ENCODE peak calls at places on chromosomes 2 and 18, in nine cellular contexts. N is breast epithelium, F is upper lobe of left lung, H is prostate gland, C is spleen, L is transverse colon, S is HL-60, Q is HCT116, K is K562. V is an unnamed sample.

GRCh38 chr2:219434718-219435525 is at the start of gene SPEG:
- DNase-seq in N (no peak), F (no peak), S (no peak), Q (no peak), C (peak; percentile 55), L (no peak), K (no peak), H (no peak), V (no peak)

GRCh38 chr2:1552611-1553010 is 139.3 kb downstream of the TPO start:
- DNase-seq in L (no peak), K (no peak), S (no peak), C (no peak), F (no peak), Q (no peak), H (no peak), N (peak; percentile 24), V (no peak)

GRCh38 chr2:232586943-232587342 is 36.5 kb downstream of the EIF4E2 start:
- DNase-seq in S (no peak), H (no peak), N (no peak), F (no peak), Q (no peak), L (no peak), K (no peak), C (no peak), V (no peak)

GRCh38 chr2:182946949-182947348 is 80.5 kb upstream of the FRZB start:
- DNase-seq in L (no peak), N (no peak), F (no peak), Q (no peak), K (no peak), S (no peak), H (no peak), C (no peak), V (no peak)

GRCh38 chr2:172438064-172438421 is 10.7 kb downstream of the ITGA6 start:
- DNase-seq in C (no peak), N (no peak), L (no peak), Q (no peak), F (no peak), K (no peak), S (no peak), H (no peak), V (no peak)

GRCh38 chr2:58449286-58450010 is 208.3 kb upstream of the FANCL start:
- DNase-seq in Q (no peak), N (no peak), F (no peak), K (no peak), C (no peak), S (no peak), H (no peak), L (no peak), V (no peak)

GRCh38 chr2:138476940-138477339 is 24.6 kb upstream of the SPOPL start:
- DNase-seq in F (no peak), S (no peak), N (no peak), C (no peak), L (no peak), H (no peak), K (no peak), Q (no peak), V (no peak)

GRCh38 chr2:85537600-85538506 is 1.1 kb upstream of the MAT2A start:
- DNase-seq in Q (no peak), K (peak; percentile 32), L (peak; percentile 66), H (peak; percentile 75), N (peak; percentile 56), C (peak; percentile 88), F (peak; percentile 77), S (peak; percentile 65), V (no peak)

GRCh38 chr2:164606557-164606956 is 14.7 kb downstream of the GRB14 start:
- DNase-seq in C (no peak), N (no peak), H (no peak), K (no peak), L (no peak), S (no peak), Q (no peak), F (no peak), V (no peak)

GRCh38 chr2:202161106-202161836 is 77.1 kb downstream of the SUMO1 start:
- DNase-seq in Q (no peak), L (no peak), C (no peak), N (no peak), S (no peak), H (no peak), F (no peak), K (no peak), V (no peak)

GRCh38 chr2:215137741-215138340 is 585 bp downstream of the ABCA12 start:
- DNase-seq in Q (peak; percentile 43), N (no peak), K (no peak), F (no peak), S (no peak), L (no peak), H (peak; percentile 45), C (no peak), V (no peak)

GRCh38 chr2:48448274-48449061 is 81.5 kb upstream of the STON1 start:
- DNase-seq in N (no peak), L (no peak), H (peak; percentile 22), S (peak; percentile 67), Q (no peak), F (no peak), C (no peak), K (no peak), V (no peak)

GRCh38 chr2:176398783-176399182 is 129.5 kb downstream of the MTX2 start:
- DNase-seq in C (no peak), F (no peak), Q (no peak), H (no peak), L (no peak), S (no peak), K (no peak), N (no peak), V (no peak)

GRCh38 chr2:143720093-143720664 is 591.0 kb downstream of the ARHGAP15 start:
- DNase-seq in H (no peak), F (no peak), N (no peak), L (no peak), C (no peak), S (no peak), Q (peak; percentile 7), K (no peak), V (no peak)

GRCh38 chr2:43370705-43371104 is 144.3 kb upstream of the ZFP36L2 start:
- DNase-seq in L (no peak), H (peak; percentile 40), N (no peak), S (no peak), C (no peak), K (no peak), F (no peak), Q (no peak), V (no peak)

GRCh38 chr2:1769703-1770422 is 25.5 kb upstream of the PXDN start:
- DNase-seq in L (peak; percentile 88), N (peak; percentile 78), K (peak; percentile 83), S (peak; percentile 12), F (peak; percentile 71), Q (peak; percentile 71), H (peak; percentile 75), C (no peak), V (no peak)

GRCh38 chr18:57837917-57838548 is 34.9 kb upstream of the ATP8B1 start:
- DNase-seq in N (no peak), Q (no peak), S (no peak), K (no peak), C (no peak), H (no peak), L (no peak), F (no peak), V (no peak)

GRCh38 chr18:67845035-67845434 is 328.5 kb upstream of the DSEL start:
- DNase-seq in K (no peak), H (no peak), L (no peak), F (no peak), C (no peak), Q (no peak), N (no peak), S (no peak), V (no peak)

DNA sequence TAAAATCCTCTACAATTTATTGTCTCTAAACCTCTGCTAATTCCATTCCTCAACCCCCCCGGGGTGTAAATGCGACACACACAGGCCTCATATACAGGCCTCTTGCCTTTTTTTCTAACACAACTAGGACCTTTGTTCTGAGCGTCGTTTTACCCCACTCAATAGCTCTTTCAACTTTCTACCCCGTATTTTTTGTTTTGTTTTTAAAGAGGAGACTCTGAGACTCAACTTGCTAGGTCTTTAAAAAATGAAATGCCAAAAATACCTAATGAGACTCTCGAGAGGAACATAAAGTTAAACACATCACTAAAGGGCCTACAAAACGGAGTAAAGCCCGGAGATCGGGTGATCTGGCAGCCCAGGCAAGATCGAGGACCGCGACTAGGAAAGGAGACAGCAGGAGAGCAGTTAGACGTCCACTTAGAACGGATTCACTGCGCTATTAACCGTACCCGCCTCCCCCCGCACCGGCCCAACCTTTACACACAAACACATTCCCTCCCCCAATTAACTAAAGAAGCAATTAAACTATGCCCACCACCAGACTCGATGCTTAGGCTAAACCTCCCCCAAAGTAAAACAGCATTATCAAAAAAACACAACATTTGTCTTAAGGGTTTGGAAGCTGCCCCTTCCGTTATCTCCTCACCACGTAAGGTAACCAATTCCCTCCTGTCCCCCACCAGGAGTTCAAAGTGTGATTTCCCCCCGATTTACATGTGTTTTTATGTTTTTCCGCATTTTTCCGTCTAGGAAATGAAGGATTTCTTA is 1.6 kb downstream of the TRIP12 start:
- DNase-seq in N (no peak), H (peak; percentile 31), S (peak; percentile 26), K (peak; percentile 15), F (no peak), L (peak; percentile 27), C (peak; percentile 78), Q (no peak), V (no peak)
- TF ChIP-seq POLR2AphosphoS5 in N (no peak), H (no peak), S (no peak), K (no peak), F (no peak), L (no peak), C (no peak), Q (no peak), V (no peak)

DNA sequence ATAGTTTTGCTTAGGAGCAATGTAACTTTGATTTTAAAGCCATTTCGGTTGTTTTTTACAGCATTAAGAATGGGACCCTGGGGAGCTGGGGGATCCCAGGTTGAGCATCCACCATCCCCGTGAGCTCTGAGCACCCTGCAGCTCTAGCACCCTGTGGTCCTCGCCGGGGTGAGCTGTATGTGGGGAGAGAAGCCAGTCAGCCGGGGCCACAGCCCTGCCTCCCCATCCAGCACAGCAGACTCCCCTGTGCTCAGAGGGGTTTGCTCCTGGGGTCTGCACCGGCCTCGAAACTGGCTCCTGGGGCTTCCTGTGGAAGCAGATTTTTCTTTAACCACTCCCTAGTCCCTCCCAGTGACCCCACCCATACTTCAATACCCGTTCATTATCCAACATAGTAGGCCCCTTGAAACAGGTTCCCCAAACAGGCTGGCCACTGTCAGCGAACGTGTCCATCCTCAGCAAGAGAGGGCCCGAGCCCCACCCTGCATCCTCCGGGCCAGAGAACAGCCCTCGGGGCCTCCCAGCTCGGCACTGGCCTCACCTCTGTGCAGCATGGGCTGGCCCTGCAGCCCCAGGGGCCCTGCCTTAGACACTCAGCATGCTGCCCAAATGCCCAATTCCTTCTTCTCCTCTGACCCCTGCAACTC is 1.2 kb downstream of the COL6A3 start:
- DNase-seq in K (no peak), C (no peak), S (no peak), N (no peak), F (no peak), Q (no peak), H (no peak), L (no peak), V (no peak)
- H3K27ac ChIP-seq in K (no peak overlapping the region), C (peak overlapping the region; percentile 39), S (no peak overlapping the region), N (peak overlapping the region; percentile 91), F (peak overlapping the region; percentile 82), Q (no peak overlapping the region), H (peak overlapping the region; percentile 81), L (peak overlapping the region; percentile 86), V (peak overlapping the region; percentile 98)

GRCh38 chr18:55763805-55764204 is 175.8 kb upstream of the TCF4 start:
- DNase-seq in F (no peak), H (no peak), S (no peak), Q (no peak), L (no peak), C (no peak), K (no peak), N (no peak), V (no peak)
- H3K27me3 ChIP-seq in F (no peaks in the 10 kb centered on the region), H (no peaks in the 10 kb centered on the region), S (no peaks in the 10 kb centered on the region), Q (no peaks in the 10 kb centered on the region), L (no peaks in the 10 kb centered on the region), C (no peaks in the 10 kb centered on the region), K (no peaks in the 10 kb centered on the region), N (no peaks in the 10 kb centered on the region), V (no peaks in the 10 kb centered on the region)

GRCh38 chr2:64192570-64193192 is 48.5 kb upstream of the PELI1 start:
- DNase-seq in Q (no peak), K (no peak), C (no peak), N (no peak), L (no peak), H (no peak), S (peak; percentile 81), F (peak; percentile 57), V (no peak)
- TF ChIP-seq POLR2AphosphoS5 in Q (no peak), K (no peak), C (no peak), N (no peak), L (peak; percentile 43), H (no peak), S (peak; percentile 29), F (peak; percentile 77), V (peak; percentile 42)

V was measured in vagina.